ENCODE peak calls at places on chromosomes 7 and 10, in ten cellular contexts. Z, T, B, M, S, V, O, W, F and L are unnamed samples.

GRCh38 chr7:98872328-98872924 is 2.6 kb upstream of the TMEM130 start:
- DNase-seq in Z (no peak), T (no peak), B (no peak), M (peak), S (peak), V (no peak), O (peak), W (no peak), F (no peak), L (no peak)

GRCh38 chr10:132904814-132905649 is 37.3 kb downstream of the CFAP46 start:
- DNase-seq in Z (no peak), T (no peak), B (no peak), M (no peak), S (no peak), V (no peak), O (peak), W (no peak), F (peak), L (no peak)

GRCh38 chr7:30330134-30331111 is 46.0 kb downstream of the ZNRF2 start:
- DNase-seq in Z (no peak), T (no peak), B (no peak), M (no peak), S (no peak), V (no peak), O (no peak), W (no peak), F (no peak), L (no peak)

GRCh38 chr10:91931526-91932190 is 8.1 kb downstream of the BTAF1 start:
- DNase-seq in Z (no peak), T (no peak), B (no peak), M (no peak), S (no peak), V (no peak), O (no peak), W (no peak), F (no peak), L (no peak)

GRCh38 chr7:926061-927030 is 28.1 kb downstream of the ADAP1 start:
- DNase-seq in Z (no peak), T (no peak), B (peak), M (peak), S (no peak), V (peak), O (no peak), W (no peak), F (peak), L (peak)

GRCh38 chr7:26115628-26116027 is 36.4 kb upstream of the NFE2L3 start:
- DNase-seq in Z (no peak), T (no peak), B (no peak), M (no peak), S (no peak), V (no peak), O (no peak), W (no peak), F (no peak), L (no peak)

GRCh38 chr7:477626-478220 is 41.9 kb downstream of the PDGFA start:
- DNase-seq in Z (no peak), T (no peak), B (no peak), M (peak), S (no peak), V (no peak), O (no peak), W (no peak), F (peak), L (peak)

GRCh38 chr10:32417906-32418547 is 27.9 kb upstream of the CCDC7 start:
- DNase-seq in Z (peak), T (peak), B (no peak), M (no peak), S (no peak), V (peak), O (no peak), W (peak), F (no peak), L (no peak)

GRCh38 chr10:4046722-4047354 is 261.8 kb upstream of the KLF6 start:
- DNase-seq in Z (no peak), T (no peak), B (no peak), M (no peak), S (no peak), V (peak), O (no peak), W (no peak), F (no peak), L (no peak)

GRCh38 chr7:39746162-39746782 is 122.9 kb downstream of the RALA start:
- DNase-seq in Z (peak), T (peak), B (peak), M (peak), S (peak), V (peak), O (peak), W (peak), F (peak), L (peak)

GRCh38 chr10:10865913-10866312 is 151.8 kb upstream of the CELF2 start:
- DNase-seq in Z (no peak), T (no peak), B (no peak), M (no peak), S (no peak), V (no peak), O (no peak), W (no peak), F (no peak), L (no peak)

GRCh38 chr10:110535958-110536891 is 31.3 kb upstream of the SMC3 start:
- DNase-seq in Z (peak), T (peak), B (no peak), M (no peak), S (no peak), V (no peak), O (no peak), W (peak), F (no peak), L (peak)

GRCh38 chr10:45375716-45376231 is 1.8 kb downstream of the ALOX5 start:
- DNase-seq in Z (no peak), T (no peak), B (no peak), M (no peak), S (no peak), V (no peak), O (peak), W (no peak), F (no peak), L (peak)

GRCh38 chr10:96832721-96833219 is 672 bp downstream of the LCOR start:
- DNase-seq in Z (peak), T (peak), B (peak), M (peak), S (peak), V (peak), O (no peak), W (no peak), F (peak), L (peak)

GRCh38 chr7:50981743-50982142 is 199.0 kb upstream of the GRB10 start:
- DNase-seq in Z (no peak), T (no peak), B (no peak), M (no peak), S (no peak), V (no peak), O (no peak), W (no peak), F (no peak), L (no peak)

GRCh38 chr10:58241346-58241745 is 26.3 kb downstream of the IPMK start:
- DNase-seq in Z (no peak), T (peak), B (no peak), M (no peak), S (no peak), V (no peak), O (no peak), W (peak), F (no peak), L (no peak)

GRCh38 chr10:110357252-110357780 is 52.6 kb upstream of the SMNDC1 start:
- DNase-seq in Z (no peak), T (peak), B (no peak), M (no peak), S (no peak), V (peak), O (no peak), W (peak), F (no peak), L (no peak)

GRCh38 chr7:120165231-120165630 is 107.7 kb upstream of the KCND2 start:
- DNase-seq in Z (no peak), T (no peak), B (no peak), M (no peak), S (no peak), V (no peak), O (no peak), W (no peak), F (no peak), L (no peak)

GRCh38 chr10:60951272-60951724 is 7.3 kb upstream of the RHOBTB1 start:
- DNase-seq in Z (no peak), T (no peak), B (no peak), M (no peak), S (no peak), V (no peak), O (no peak), W (no peak), F (no peak), L (no peak)

GRCh38 chr10:123136806-123137642 is 1.3 kb downstream of the HMX3 start:
- DNase-seq in Z (no peak), T (no peak), B (no peak), M (no peak), S (no peak), V (no peak), O (peak), W (no peak), F (peak), L (no peak)

GRCh38 chr7:16801111-16801542 is 3.7 kb downstream of the AGR2 start:
- DNase-seq in Z (no peak), T (peak), B (no peak), M (no peak), S (peak), V (no peak), O (peak), W (peak), F (no peak), L (no peak)

GRCh38 chr7:102450242-102450641 is 14.4 kb downstream of the ALKBH4 start:
- DNase-seq in Z (no peak), T (no peak), B (no peak), M (no peak), S (no peak), V (no peak), O (no peak), W (no peak), F (no peak), L (peak)

GRCh38 chr7:92729751-92730150 is 106.6 kb downstream of the CDK6 start:
- DNase-seq in Z (no peak), T (no peak), B (no peak), M (no peak), S (no peak), V (no peak), O (no peak), W (no peak), F (no peak), L (no peak)

GRCh38 chr7:111172573-111172972 is 81.6 kb downstream of the LRRN3 start:
- DNase-seq in Z (no peak), T (no peak), B (no peak), M (no peak), S (no peak), V (no peak), O (no peak), W (no peak), F (no peak), L (no peak)

GRCh38 chr10:124022066-124022465 is 71.3 kb downstream of the CHST15 start:
- DNase-seq in Z (no peak), T (no peak), B (no peak), M (no peak), S (no peak), V (no peak), O (no peak), W (no peak), F (no peak), L (no peak)

GRCh38 chr7:5408777-5409176 is 14.9 kb downstream of the TNRC18 start:
- DNase-seq in Z (no peak), T (peak), B (no peak), M (no peak), S (no peak), V (no peak), O (peak), W (no peak), F (no peak), L (no peak)

GRCh38 chr10:71984798-71985388 is 20.7 kb downstream of the CHST3 start:
- DNase-seq in Z (no peak), T (no peak), B (no peak), M (no peak), S (no peak), V (no peak), O (no peak), W (no peak), F (no peak), L (no peak)

GRCh38 chr7:71173955-71174354 is 42.0 kb downstream of the GALNT17 start:
- DNase-seq in Z (peak), T (no peak), B (no peak), M (peak), S (no peak), V (no peak), O (no peak), W (no peak), F (peak), L (no peak)

GRCh38 chr7:140899883-140900282 is 24.8 kb downstream of the BRAF start:
- DNase-seq in Z (no peak), T (no peak), B (no peak), M (no peak), S (no peak), V (no peak), O (no peak), W (no peak), F (no peak), L (no peak)

GRCh38 chr7:79452495-79453265 is 787 bp downstream of the MAGI2 start:
- DNase-seq in Z (peak), T (peak), B (no peak), M (peak), S (peak), V (peak), O (no peak), W (no peak), F (peak), L (no peak)

GRCh38 chr7:29539471-29539870 is 24.2 kb upstream of the PRR15 start:
- DNase-seq in Z (no peak), T (no peak), B (no peak), M (no peak), S (no peak), V (no peak), O (no peak), W (no peak), F (no peak), L (no peak)

GRCh38 chr10:64458341-64458740 is 937.1 kb downstream of the REEP3 start:
- DNase-seq in Z (no peak), T (no peak), B (no peak), M (no peak), S (no peak), V (no peak), O (no peak), W (no peak), F (no peak), L (no peak)

GRCh38 chr7:23184709-23185354 is 3.0 kb downstream of the NUP42 start:
- DNase-seq in Z (peak), T (peak), B (no peak), M (no peak), S (peak), V (peak), O (peak), W (peak), F (no peak), L (peak)

GRCh38 chr7:15174470-15174869 is 271.9 kb upstream of the DGKB start:
- DNase-seq in Z (no peak), T (no peak), B (no peak), M (no peak), S (no peak), V (no peak), O (no peak), W (no peak), F (no peak), L (no peak)

GRCh38 chr7:15167912-15168311 is 265.4 kb upstream of the DGKB start:
- DNase-seq in Z (no peak), T (no peak), B (no peak), M (no peak), S (no peak), V (no peak), O (no peak), W (no peak), F (no peak), L (no peak)

GRCh38 chr7:15166620-15167019 is 264.1 kb upstream of the DGKB start:
- DNase-seq in Z (no peak), T (no peak), B (no peak), M (no peak), S (no peak), V (no peak), O (no peak), W (no peak), F (no peak), L (no peak)

DNA sequence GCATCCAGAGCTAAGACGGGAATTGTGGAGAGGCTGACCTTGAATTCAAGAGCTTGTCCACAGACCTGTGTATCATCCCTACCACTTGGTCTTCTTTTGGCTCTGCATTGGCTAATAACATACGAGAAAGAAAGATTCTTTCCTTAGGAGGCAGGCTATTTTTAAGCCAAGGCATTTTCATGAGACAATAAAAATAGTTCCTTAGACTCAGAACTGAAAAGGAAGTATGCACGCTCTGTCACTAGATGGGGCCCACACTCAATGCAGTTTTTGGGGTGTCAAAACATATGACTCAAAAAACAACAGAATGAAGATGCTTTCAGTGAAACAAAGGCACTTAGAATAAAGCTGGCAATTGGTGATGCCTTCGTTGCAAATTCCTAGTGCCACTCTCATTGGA is 265.9 kb upstream of the DGKB start:
- DNase-seq in Z (no peak), T (no peak), B (no peak), M (no peak), S (no peak), V (no peak), O (no peak), W (no peak), F (no peak), L (no peak)
- TF ChIP-seq CTCF in Z (no peak), T (peak), B (no peak), M (no peak), S (no peak), V (no peak), O (no peak), W (no peak), F (no peak), L (no peak)

DNA sequence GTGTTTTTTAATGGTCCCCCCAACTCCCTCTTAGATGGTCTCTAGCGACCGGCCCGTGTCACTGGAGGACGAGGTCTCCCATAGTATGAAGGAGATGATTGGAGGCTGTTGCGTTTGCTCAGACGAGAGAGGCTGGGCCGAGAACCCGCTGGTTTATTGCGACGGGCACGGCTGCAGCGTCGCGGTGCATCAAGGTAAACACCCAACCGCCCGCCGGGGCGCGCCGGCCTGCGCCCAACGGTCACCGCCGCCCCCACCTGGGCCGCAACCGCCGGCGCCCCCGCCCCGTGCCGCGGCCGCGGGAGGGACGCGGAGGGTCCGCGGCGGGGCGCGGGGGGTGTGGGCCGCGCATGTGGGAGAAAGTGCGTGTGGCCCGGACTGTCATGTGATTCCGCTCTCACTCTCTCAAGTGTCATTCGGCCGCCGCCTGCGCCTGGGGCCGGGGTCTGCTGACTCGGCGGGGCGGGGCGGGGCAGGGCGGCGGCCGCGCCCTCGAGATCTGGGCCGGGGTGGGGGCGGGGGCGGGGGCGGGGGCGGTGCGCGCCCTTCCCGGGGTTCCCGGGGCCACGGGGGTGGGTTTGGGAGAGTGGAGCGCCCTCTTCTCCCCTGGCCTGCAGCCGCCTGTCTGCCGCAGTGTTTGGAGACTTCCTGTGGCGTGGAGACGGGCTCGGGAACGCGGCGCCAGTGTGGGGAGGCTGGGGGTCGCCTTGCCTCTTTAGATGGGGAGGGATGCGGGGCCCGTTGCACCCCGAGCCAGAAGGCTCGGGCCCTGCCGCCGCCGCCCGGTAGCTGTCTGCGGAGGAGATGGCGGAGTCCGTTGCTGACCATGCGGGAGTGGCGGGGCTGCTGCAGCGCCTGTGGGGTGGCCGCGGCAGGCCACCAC is 820 bp downstream of the MLLT10 start:
- DNase-seq in Z (peak), T (no peak), B (peak), M (peak), S (peak), V (peak), O (peak), W (no peak), F (peak), L (peak)
- TF ChIP-seq CTCF in Z (no peak), T (no peak), B (no peak), M (no peak), S (peak), V (no peak), O (peak), W (no peak), F (no peak), L (no peak)

GRCh38 chr7:116641551-116642153 is 30.3 kb upstream of the MET start:
- DNase-seq in Z (no peak), T (no peak), B (no peak), M (no peak), S (no peak), V (no peak), O (no peak), W (no peak), F (no peak), L (no peak)
- TF ChIP-seq CTCF in Z (no peak), T (no peak), B (no peak), M (no peak), S (no peak), V (no peak), O (no peak), W (no peak), F (no peak), L (no peak)

GRCh38 chr7:158355456-158356065 is 232.1 kb downstream of the PTPRN2 start:
- DNase-seq in Z (no peak), T (peak), B (no peak), M (no peak), S (no peak), V (no peak), O (no peak), W (no peak), F (no peak), L (no peak)
- TF ChIP-seq CTCF in Z (no peak), T (peak), B (no peak), M (no peak), S (no peak), V (no peak), O (peak), W (no peak), F (no peak), L (no peak)

GRCh38 chr7:100852048-100852872 is at the start of gene SLC12A9:
- DNase-seq in Z (peak), T (peak), B (peak), M (peak), S (peak), V (peak), O (peak), W (peak), F (peak), L (peak)
- TF ChIP-seq CTCF in Z (peak), T (peak), B (peak), M (peak), S (peak), V (peak), O (peak), W (peak), F (peak), L (peak)

GRCh38 chr10:98855403-98856189 is 380.1 kb downstream of the HPSE2 start:
- DNase-seq in Z (no peak), T (no peak), B (no peak), M (no peak), S (no peak), V (no peak), O (no peak), W (no peak), F (no peak), L (no peak)

GRCh38 chr10:98846787-98847186 is 388.9 kb downstream of the HPSE2 start:
- DNase-seq in Z (no peak), T (no peak), B (no peak), M (no peak), S (no peak), V (no peak), O (no peak), W (no peak), F (no peak), L (no peak)

GRCh38 chr10:98848361-98848760 is 387.3 kb downstream of the HPSE2 start:
- DNase-seq in Z (no peak), T (no peak), B (no peak), M (no peak), S (no peak), V (no peak), O (no peak), W (no peak), F (no peak), L (no peak)

GRCh38 chr10:98858525-98858924 is 377.1 kb downstream of the HPSE2 start:
- DNase-seq in Z (no peak), T (no peak), B (no peak), M (no peak), S (no peak), V (no peak), O (peak), W (no peak), F (no peak), L (no peak)

DNA sequence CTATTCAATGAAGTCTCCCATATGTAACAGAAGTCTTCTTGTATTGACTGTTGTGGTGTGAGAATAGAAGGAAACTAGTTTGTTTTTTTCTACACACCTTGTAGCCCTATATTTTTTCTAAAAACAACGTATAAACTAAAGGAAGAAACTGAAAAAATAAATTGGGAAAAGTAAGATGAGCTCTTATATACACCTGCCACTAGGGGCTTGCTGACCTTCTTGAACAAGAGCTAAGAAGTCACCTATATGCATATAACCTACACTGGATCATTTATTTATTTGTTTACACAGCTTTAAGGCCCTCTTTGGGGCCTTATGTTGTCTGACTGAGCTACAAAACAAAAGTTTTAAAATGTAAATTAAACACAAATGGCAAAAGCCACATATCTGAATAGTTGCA is 383.0 kb downstream of the HPSE2 start:
- DNase-seq in Z (no peak), T (no peak), B (no peak), M (no peak), S (no peak), V (no peak), O (peak), W (no peak), F (no peak), L (no peak)
- TF ChIP-seq CTCF in Z (no peak), T (no peak), B (no peak), M (no peak), S (no peak), V (no peak), O (peak), W (no peak), F (no peak), L (no peak)